ENCODE peak calls at places on chromosomes 4 and X, in four cellular contexts. M is WTC11, Q is SK-N-SH, E is H1. J is an unnamed sample.
A peak's percentile ranks its signal among the peaks of the same experiment; 100 is the strongest.

GRCh38 chr4:87949961-87950360 is 25.6 kb upstream of the SPP1 start:
- DNase-seq in M (no peak), Q (no peak), E (no peak), J (no peak)

GRCh38 chrX:11499076-11500044 is 166.4 kb downstream of the ARHGAP6 start:
- DNase-seq in M (no peak), Q (no peak), E (no peak), J (no peak)

GRCh38 chr4:101864660-101865059 is 74.1 kb downstream of the BANK1 start:
- DNase-seq in M (no peak), Q (no peak), E (no peak), J (no peak)

GRCh38 chr4:159856451-159856850 is 753.6 kb downstream of the RAPGEF2 start:
- DNase-seq in M (no peak), Q (no peak), E (no peak), J (no peak)

GRCh38 chrX:38379088-38379487 is 26.7 kb downstream of the OTC start:
- DNase-seq in M (no peak), Q (no peak), E (no peak), J (no peak)

GRCh38 chrX:133677123-133678063 is 262.1 kb upstream of the GPC4 start:
- DNase-seq in M (no peak), Q (no peak), E (no peak), J (no peak)

GRCh38 chr4:3879681-3880594 is 113.8 kb downstream of the ADRA2C start:
- DNase-seq in M (peak; percentile 45), Q (peak; percentile 27), E (no peak), J (no peak)

GRCh38 chr4:77453911-77454310 is 151.7 kb upstream of the CXCL13 start:
- DNase-seq in M (no peak), Q (no peak), E (no peak), J (no peak)

GRCh38 chr4:189940178-189941004 is at the start of gene FRG1:
- DNase-seq in M (peak; percentile 90), Q (peak; percentile 96), E (peak; percentile 76), J (peak; percentile 87)

GRCh38 chr4:56741595-56741994 is 60.5 kb upstream of the HOPX start:
- DNase-seq in M (no peak), Q (no peak), E (no peak), J (no peak)

GRCh38 chrX:40097492-40098263 is at the start of gene BCOR:
- DNase-seq in M (peak; percentile 60), Q (peak; percentile 79), E (no peak), J (peak; percentile 60)

GRCh38 chr4:22897520-22898108 is 204.9 kb downstream of the GBA3 start:
- DNase-seq in M (peak; percentile 55), Q (peak; percentile 30), E (peak; percentile 29), J (peak; percentile 40)

GRCh38 chr4:52984469-52984868 is 122.4 kb downstream of the RASL11B start:
- DNase-seq in M (no peak), Q (no peak), E (no peak), J (no peak)

GRCh38 chrX:29824176-29824906 is 391.0 kb upstream of the MAGEB2 start:
- DNase-seq in M (no peak), Q (no peak), E (no peak), J (no peak)

DNA sequence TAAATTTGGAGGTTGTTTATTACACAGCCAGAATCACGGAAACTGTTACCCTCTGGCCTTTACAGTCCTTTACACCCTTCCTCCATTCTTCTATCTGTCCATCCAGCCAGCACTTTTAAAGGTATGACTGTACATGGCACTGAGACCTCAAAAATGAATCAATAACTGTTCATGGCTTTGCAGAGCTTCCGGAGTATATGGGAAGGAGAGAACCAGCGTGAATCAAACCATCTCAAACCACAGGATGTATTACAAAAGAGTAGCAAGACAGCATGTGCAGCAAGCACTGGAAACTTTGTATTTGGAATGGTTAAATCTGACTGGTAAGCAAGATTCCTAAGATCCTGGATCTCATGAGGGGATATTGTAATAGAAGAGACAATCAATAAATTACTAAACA is 228.5 kb upstream of the CASK start:
- DNase-seq in M (no peak), Q (no peak), E (no peak), J (no peak)
- TF ChIP-seq TEAD4 in M (no peak), Q (no peak), E (no peak), J (no peak)

GRCh38 chr4:118173956-118174355 is 139.7 kb downstream of the NDST3 start:
- DNase-seq in M (no peak), Q (no peak), E (no peak), J (no peak)
- TF ChIP-seq TEAD4 in M (no peak), Q (peak; percentile 20), E (no peak), J (no peak)

GRCh38 chr4:13701937-13702446 is 74.5 kb upstream of the BOD1L1 start:
- DNase-seq in M (no peak), Q (no peak), E (no peak), J (no peak)
- TF ChIP-seq TEAD4 in M (no peak), Q (no peak), E (no peak), J (no peak)

GRCh38 chrX:44043496-44043895 is 70.3 kb upstream of the NDP start:
- DNase-seq in M (no peak), Q (no peak), E (no peak), J (no peak)
- TF ChIP-seq TEAD4 in M (no peak), Q (no peak), E (no peak), J (no peak)

DNA sequence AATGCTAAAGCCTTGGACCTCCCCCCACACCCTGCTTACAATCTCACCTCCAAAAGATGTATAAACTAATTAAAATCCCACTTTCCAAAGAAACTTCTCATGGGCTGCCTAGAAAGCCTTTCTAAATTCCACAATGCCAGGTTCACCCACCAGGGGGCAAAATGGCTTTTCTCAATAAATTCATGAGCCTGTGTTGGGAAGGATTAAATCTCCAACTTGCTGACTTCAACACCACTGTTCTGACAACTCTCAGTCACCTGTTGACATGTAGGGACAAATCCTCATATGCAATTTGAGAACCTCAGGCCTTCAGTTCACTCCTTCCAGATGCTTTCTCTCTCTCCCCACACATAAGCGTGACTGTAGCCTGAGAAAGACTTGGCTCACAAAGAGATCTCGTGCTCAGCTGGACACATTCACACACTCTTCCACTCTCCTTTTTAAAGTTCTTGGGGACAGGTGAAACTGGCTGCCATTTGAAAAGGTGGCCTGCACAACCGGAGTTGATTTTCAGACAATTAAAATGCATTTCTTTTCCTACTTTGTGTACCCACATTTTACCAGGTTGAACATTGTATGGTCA is 88.6 kb upstream of the PRPS2 start:
- DNase-seq in M (peak; percentile 30), Q (peak; percentile 14), E (no peak), J (peak; percentile 9)
- TF ChIP-seq TEAD4 in M (no peak), Q (no peak), E (no peak), J (no peak)

DNA sequence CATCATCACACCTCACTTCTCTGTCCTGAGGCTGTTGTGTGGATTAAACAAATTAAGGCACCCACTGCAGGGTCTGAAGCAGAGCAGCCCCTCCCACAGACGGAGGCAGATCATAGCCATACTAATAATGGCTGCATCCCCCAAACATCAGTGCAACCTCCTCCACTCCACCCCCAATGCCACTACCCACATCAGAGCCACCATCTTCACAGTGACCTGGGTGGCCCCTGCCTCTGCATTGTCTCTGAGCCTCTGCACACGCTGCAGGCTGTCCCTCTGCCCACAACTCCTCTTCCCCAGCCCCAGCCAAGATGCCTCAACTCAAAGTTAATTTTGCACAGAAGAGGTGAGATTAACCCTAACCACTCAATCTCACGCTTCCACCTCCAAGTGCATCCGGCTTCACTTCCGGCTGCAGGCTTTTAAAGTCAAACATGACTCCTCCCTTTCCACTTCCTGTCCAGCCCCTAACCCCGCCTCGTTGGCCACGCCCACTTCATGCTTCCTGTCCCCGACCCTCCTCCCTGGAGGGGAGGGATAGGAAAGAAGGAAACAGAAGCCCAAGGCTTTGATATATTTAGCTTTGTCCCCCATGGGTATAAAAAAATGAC is 22.7 kb downstream of the JAKMIP1 start:
- DNase-seq in M (peak; percentile 34), Q (no peak), E (no peak), J (peak; percentile 24)
- TF ChIP-seq TEAD4 in M (no peak), Q (no peak), E (no peak), J (no peak)

DNA sequence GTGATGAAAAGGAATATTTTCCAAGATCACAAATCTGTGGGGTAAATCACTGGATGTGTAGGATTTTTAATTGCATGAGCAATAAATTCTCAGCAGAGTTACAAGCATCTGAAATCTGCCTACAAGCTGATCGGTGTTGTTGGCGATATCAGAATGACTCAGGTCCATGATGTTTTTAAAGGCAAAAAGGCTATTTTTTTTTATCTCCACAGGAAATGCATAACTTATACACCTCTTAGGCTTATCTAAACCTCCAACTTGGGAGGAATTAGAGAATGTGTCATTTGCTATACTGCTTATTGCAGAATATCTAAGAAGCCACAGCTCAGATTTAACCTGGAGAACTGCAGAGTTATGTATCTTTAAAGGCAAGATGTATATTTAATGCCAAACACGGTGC is 61.6 kb downstream of the KIT start:
- DNase-seq in M (no peak), Q (no peak), E (no peak), J (no peak)
- TF ChIP-seq TEAD4 in M (no peak), Q (no peak), E (no peak), J (no peak)

GRCh38 chr4:661856-662761 is 12.0 kb downstream of the ATP5ME start:
- DNase-seq in M (no peak), Q (no peak), E (no peak), J (no peak)
- TF ChIP-seq TEAD4 in M (no peak), Q (no peak), E (no peak), J (no peak)

GRCh38 chr4:74545488-74545887 is 100.6 kb downstream of the AREG start:
- DNase-seq in M (no peak), Q (no peak), E (no peak), J (no peak)
- TF ChIP-seq TEAD4 in M (no peak), Q (no peak), E (no peak), J (no peak)

GRCh38 chrX:1444896-1445480 is 7.7 kb downstream of the ASMTL start:
- DNase-seq in M (peak; percentile 4), Q (no peak), E (no peak), J (no peak)
- TF ChIP-seq TEAD4 in M (no peak), Q (no peak), E (no peak), J (no peak)